ENCODE peak calls at places on chromosome 10, in six cellular contexts. One of them, this sample, is unnamed.

GRCh38 chr10:5945561-5946418 is 31.6 kb downstream of the IL15RA start:
- DNase-seq in HFFc6: peak
- DNase-seq in GM12865: no peak
- DNase-seq in A549: no peak
- DNase-seq in nephron progenitor cell: no peak
- DNase-seq in chondrocyte: peak
- DNase-seq in this sample: no peak

GRCh38 chr10:110860576-110861241 is 11.0 kb upstream of the PDCD4 start:
- DNase-seq in HFFc6: no peak
- DNase-seq in GM12865: peak
- DNase-seq in A549: no peak
- DNase-seq in nephron progenitor cell: no peak
- DNase-seq in chondrocyte: no peak
- DNase-seq in this sample: peak

GRCh38 chr10:122190553-122190952 is 80.5 kb upstream of the BTBD16 start:
- DNase-seq in HFFc6: no peak
- DNase-seq in GM12865: no peak
- DNase-seq in A549: no peak
- DNase-seq in nephron progenitor cell: no peak
- DNase-seq in chondrocyte: no peak
- DNase-seq in this sample: no peak

GRCh38 chr10:35347088-35347487 is 10.8 kb downstream of the CCNY start:
- DNase-seq in HFFc6: no peak
- DNase-seq in GM12865: no peak
- DNase-seq in A549: no peak
- DNase-seq in nephron progenitor cell: no peak
- DNase-seq in chondrocyte: no peak
- DNase-seq in this sample: no peak

GRCh38 chr10:17580853-17581252 is 36.3 kb downstream of the HACD1 start:
- DNase-seq in HFFc6: no peak
- DNase-seq in GM12865: no peak
- DNase-seq in A549: no peak
- DNase-seq in nephron progenitor cell: no peak
- DNase-seq in chondrocyte: no peak
- DNase-seq in this sample: no peak

GRCh38 chr10:28375399-28376354 is 72.8 kb upstream of the MPP7 start:
- DNase-seq in HFFc6: peak
- DNase-seq in GM12865: no peak
- DNase-seq in A549: no peak
- DNase-seq in nephron progenitor cell: no peak
- DNase-seq in chondrocyte: no peak
- DNase-seq in this sample: no peak

GRCh38 chr10:32379314-32379949 is 32.5 kb upstream of the EPC1 start:
- DNase-seq in HFFc6: peak
- DNase-seq in GM12865: peak
- DNase-seq in A549: no peak
- DNase-seq in nephron progenitor cell: peak
- DNase-seq in chondrocyte: no peak
- DNase-seq in this sample: no peak

GRCh38 chr10:96833220-96834001 is 1.3 kb downstream of the LCOR start:
- DNase-seq in HFFc6: no peak
- DNase-seq in GM12865: peak
- DNase-seq in A549: peak
- DNase-seq in nephron progenitor cell: no peak
- DNase-seq in chondrocyte: no peak
- DNase-seq in this sample: peak

GRCh38 chr10:44965651-44966097 is 6.1 kb downstream of the RASSF4 start:
- DNase-seq in HFFc6: no peak
- DNase-seq in GM12865: peak
- DNase-seq in A549: no peak
- DNase-seq in nephron progenitor cell: no peak
- DNase-seq in chondrocyte: no peak
- DNase-seq in this sample: no peak

GRCh38 chr10:113997428-113997827 is 46.2 kb upstream of the ADRB1 start:
- DNase-seq in HFFc6: no peak
- DNase-seq in GM12865: no peak
- DNase-seq in A549: no peak
- DNase-seq in nephron progenitor cell: no peak
- DNase-seq in chondrocyte: no peak
- DNase-seq in this sample: no peak

GRCh38 chr10:7956508-7956907 is 98.0 kb upstream of the GATA3 start:
- DNase-seq in HFFc6: peak
- DNase-seq in GM12865: peak
- DNase-seq in A549: no peak
- DNase-seq in nephron progenitor cell: no peak
- DNase-seq in chondrocyte: no peak
- DNase-seq in this sample: peak

GRCh38 chr10:96252730-96253129 is 18.6 kb downstream of the BLNK start:
- DNase-seq in HFFc6: no peak
- DNase-seq in GM12865: no peak
- DNase-seq in A549: no peak
- DNase-seq in nephron progenitor cell: no peak
- DNase-seq in chondrocyte: no peak
- DNase-seq in this sample: no peak

GRCh38 chr10:117007080-117007479 is 2.1 kb upstream of the SHTN1 start:
- DNase-seq in HFFc6: peak
- DNase-seq in GM12865: no peak
- DNase-seq in A549: peak
- DNase-seq in nephron progenitor cell: no peak
- DNase-seq in chondrocyte: no peak
- DNase-seq in this sample: no peak

DNA sequence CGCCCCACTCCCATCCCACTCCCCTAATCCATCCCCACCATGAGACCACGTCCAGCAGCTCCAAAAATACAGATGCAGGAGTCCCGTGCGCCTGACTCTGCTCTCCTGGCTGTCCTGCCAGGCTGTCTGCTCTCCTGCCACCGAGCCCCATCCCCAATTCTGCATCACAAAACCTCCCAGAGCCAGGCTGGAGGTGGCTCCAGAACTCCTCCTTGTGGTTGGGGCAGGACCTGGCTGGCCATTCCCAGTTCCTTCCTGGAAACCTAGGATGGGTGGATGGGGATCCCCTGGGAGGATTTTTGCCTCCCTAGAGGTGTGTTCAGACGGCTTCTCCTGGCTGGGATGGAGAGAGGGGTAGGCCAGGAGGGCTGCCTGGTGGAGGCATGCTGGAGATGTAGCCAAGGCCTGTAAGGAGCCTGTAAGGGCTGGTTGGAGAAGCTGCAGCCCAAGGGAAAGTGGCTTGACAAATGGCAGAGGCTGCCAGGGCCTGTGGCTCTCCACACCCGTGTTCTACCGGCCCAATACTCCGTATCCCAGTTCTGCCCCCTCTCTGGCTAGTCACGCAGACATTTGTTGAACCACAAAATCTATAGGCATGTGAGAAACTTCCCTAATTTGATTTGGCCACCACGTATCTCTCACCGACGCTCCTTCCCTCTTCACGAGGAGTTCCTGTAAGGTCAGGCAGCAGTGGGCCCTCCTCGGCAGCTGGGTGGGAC is 99.3 kb downstream of the ARHGAP22 start:
- DNase-seq in HFFc6: no peak
- DNase-seq in GM12865: no peak
- DNase-seq in A549: no peak
- DNase-seq in nephron progenitor cell: no peak
- DNase-seq in chondrocyte: no peak
- DNase-seq in this sample: no peak
- TF ChIP-seq CTCF in HFFc6: peak
- TF ChIP-seq CTCF in GM12865: no peak
- TF ChIP-seq CTCF in A549: no peak
- TF ChIP-seq CTCF in nephron progenitor cell: no peak
- TF ChIP-seq CTCF in chondrocyte: no peak
- TF ChIP-seq CTCF in this sample: peak

DNA sequence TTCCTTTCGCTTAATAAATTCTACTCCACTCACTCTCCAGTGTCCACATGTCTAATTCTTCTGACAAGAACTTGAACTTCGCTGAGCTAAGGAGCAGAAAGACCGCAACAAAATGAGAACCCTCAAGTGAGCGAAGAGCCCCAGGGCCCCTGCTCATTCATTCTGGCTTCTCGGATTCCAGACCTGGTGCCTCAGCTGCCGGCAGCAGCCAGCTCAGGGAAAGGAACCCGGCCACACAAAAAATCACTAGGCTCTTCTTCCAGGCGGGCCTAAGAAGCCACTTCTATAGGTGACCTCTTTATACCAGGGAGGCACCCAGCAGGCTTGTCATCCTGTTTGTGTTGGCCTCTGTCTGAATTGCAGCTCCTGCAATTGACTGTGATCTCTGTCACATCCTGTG is 33.3 kb downstream of the OTUD1 start:
- DNase-seq in HFFc6: no peak
- DNase-seq in GM12865: no peak
- DNase-seq in A549: no peak
- DNase-seq in nephron progenitor cell: no peak
- DNase-seq in chondrocyte: no peak
- DNase-seq in this sample: no peak
- TF ChIP-seq CTCF in HFFc6: no peak
- TF ChIP-seq CTCF in GM12865: no peak
- TF ChIP-seq CTCF in A549: no peak
- TF ChIP-seq CTCF in nephron progenitor cell: no peak
- TF ChIP-seq CTCF in chondrocyte: no peak
- TF ChIP-seq CTCF in this sample: no peak

GRCh38 chr10:69786791-69787190 is 14.9 kb upstream of the COL13A1 start:
- DNase-seq in HFFc6: peak
- DNase-seq in GM12865: peak
- DNase-seq in A549: no peak
- DNase-seq in nephron progenitor cell: no peak
- DNase-seq in chondrocyte: no peak
- DNase-seq in this sample: no peak
- TF ChIP-seq CTCF in HFFc6: peak
- TF ChIP-seq CTCF in GM12865: peak
- TF ChIP-seq CTCF in A549: peak
- TF ChIP-seq CTCF in nephron progenitor cell: no peak
- TF ChIP-seq CTCF in chondrocyte: peak
- TF ChIP-seq CTCF in this sample: peak

GRCh38 chr10:126969310-126969709 is 64.1 kb downstream of the DOCK1 start:
- DNase-seq in HFFc6: no peak
- DNase-seq in GM12865: no peak
- DNase-seq in A549: peak
- DNase-seq in nephron progenitor cell: no peak
- DNase-seq in chondrocyte: no peak
- DNase-seq in this sample: no peak
- TF ChIP-seq CTCF in HFFc6: peak
- TF ChIP-seq CTCF in GM12865: no peak
- TF ChIP-seq CTCF in A549: peak
- TF ChIP-seq CTCF in nephron progenitor cell: peak
- TF ChIP-seq CTCF in chondrocyte: peak
- TF ChIP-seq CTCF in this sample: no peak

GRCh38 chr10:70954373-70954772 is 66.0 kb upstream of the PCBD1 start:
- DNase-seq in HFFc6: no peak
- DNase-seq in GM12865: no peak
- DNase-seq in A549: no peak
- DNase-seq in nephron progenitor cell: no peak
- DNase-seq in chondrocyte: peak
- DNase-seq in this sample: no peak

GRCh38 chr10:70958396-70958795 is 70.0 kb upstream of the PCBD1 start:
- DNase-seq in HFFc6: peak
- DNase-seq in GM12865: no peak
- DNase-seq in A549: no peak
- DNase-seq in nephron progenitor cell: no peak
- DNase-seq in chondrocyte: no peak
- DNase-seq in this sample: no peak

GRCh38 chr10:70954777-70955176 is 66.4 kb upstream of the PCBD1 start:
- DNase-seq in HFFc6: no peak
- DNase-seq in GM12865: no peak
- DNase-seq in A549: no peak
- DNase-seq in nephron progenitor cell: no peak
- DNase-seq in chondrocyte: peak
- DNase-seq in this sample: no peak

GRCh38 chr10:70952921-70953320 is 64.6 kb upstream of the PCBD1 start:
- DNase-seq in HFFc6: no peak
- DNase-seq in GM12865: no peak
- DNase-seq in A549: no peak
- DNase-seq in nephron progenitor cell: no peak
- DNase-seq in chondrocyte: peak
- DNase-seq in this sample: no peak

GRCh38 chr10:70956029-70956759 is 67.8 kb upstream of the PCBD1 start:
- DNase-seq in HFFc6: no peak
- DNase-seq in GM12865: peak
- DNase-seq in A549: peak
- DNase-seq in nephron progenitor cell: no peak
- DNase-seq in chondrocyte: peak
- DNase-seq in this sample: no peak
- TF ChIP-seq CTCF in HFFc6: peak
- TF ChIP-seq CTCF in GM12865: peak
- TF ChIP-seq CTCF in A549: no peak
- TF ChIP-seq CTCF in nephron progenitor cell: no peak
- TF ChIP-seq CTCF in chondrocyte: no peak
- TF ChIP-seq CTCF in this sample: no peak

This sample was measured in GM06990.